ENCODE peak calls at places on chromosomes 12 and 14, in nine cellular contexts. C, T, F, L, W, H, R, O and X are unnamed samples.

GRCh38 chr14:89787525-89787924 is 167.0 kb downstream of the EFCAB11 start:
- DNase-seq in C (peak; percentile 46), T (no peak), F (no peak), L (peak; percentile 20), W (peak; percentile 71), H (no peak), R (no peak), O (peak; percentile 16), X (no peak)

GRCh38 chr12:64714551-64714968 is 44.6 kb downstream of the GNS start:
- DNase-seq in C (no peak), T (no peak), F (no peak), L (no peak), W (no peak), H (no peak), R (no peak), O (no peak), X (peak; percentile 26)

GRCh38 chr12:47823422-47824086 is 3.9 kb upstream of the HDAC7 start:
- DNase-seq in C (no peak), T (no peak), F (no peak), L (no peak), W (no peak), H (no peak), R (no peak), O (no peak), X (no peak)

GRCh38 chr14:87566986-87567385 is 426.0 kb downstream of the GALC start:
- DNase-seq in C (peak; percentile 27), T (no peak), F (no peak), L (no peak), W (peak; percentile 0), H (no peak), R (no peak), O (no peak), X (no peak)

GRCh38 chr12:71654200-71654599 is 9.4 kb downstream of the ZFC3H1 start:
- DNase-seq in C (no peak), T (no peak), F (no peak), L (no peak), W (no peak), H (no peak), R (no peak), O (no peak), X (no peak)

GRCh38 chr14:54817506-54817905 is 85.1 kb downstream of the GCH1 start:
- DNase-seq in C (no peak), T (no peak), F (no peak), L (no peak), W (no peak), H (no peak), R (no peak), O (no peak), X (no peak)

GRCh38 chr14:94019329-94019728 is 6.8 kb upstream of the OTUB2 start:
- DNase-seq in C (no peak), T (peak; percentile 58), F (no peak), L (no peak), W (no peak), H (no peak), R (no peak), O (no peak), X (no peak)

GRCh38 chr12:125143491-125143890 is 78.3 kb downstream of the AACS start:
- DNase-seq in C (peak; percentile 33), T (no peak), F (no peak), L (no peak), W (peak; percentile 39), H (no peak), R (peak; percentile 38), O (peak; percentile 36), X (no peak)

GRCh38 chr14:85909581-85909980 is 379.6 kb downstream of the FLRT2 start:
- DNase-seq in C (peak; percentile 38), T (no peak), F (no peak), L (no peak), W (no peak), H (no peak), R (no peak), O (no peak), X (no peak)

GRCh38 chr12:51183816-51184215 is 10.9 kb upstream of the TFCP2 start:
- DNase-seq in C (peak; percentile 14), T (peak; percentile 89), F (no peak), L (no peak), W (peak; percentile 67), H (no peak), R (no peak), O (peak; percentile 38), X (no peak)

GRCh38 chr14:74898694-74899093 is 17.0 kb downstream of the DLST start:
- DNase-seq in C (no peak), T (no peak), F (no peak), L (no peak), W (no peak), H (no peak), R (no peak), O (no peak), X (no peak)

GRCh38 chr14:23465261-23465660 is 4.2 kb upstream of the NGDN start:
- DNase-seq in C (no peak), T (no peak), F (no peak), L (no peak), W (no peak), H (no peak), R (no peak), O (no peak), X (no peak)

GRCh38 chr14:23464700-23465099 is 4.8 kb upstream of the NGDN start:
- DNase-seq in C (no peak), T (no peak), F (no peak), L (no peak), W (no peak), H (no peak), R (no peak), O (no peak), X (no peak)

GRCh38 chr14:23457587-23458445 is 11.7 kb upstream of the NGDN start:
- DNase-seq in C (no peak), T (no peak), F (no peak), L (no peak), W (no peak), H (no peak), R (no peak), O (no peak), X (no peak)

GRCh38 chr14:23460960-23461359 is 8.5 kb upstream of the NGDN start:
- DNase-seq in C (no peak), T (no peak), F (no peak), L (no peak), W (no peak), H (no peak), R (no peak), O (no peak), X (no peak)
- TF ChIP-seq CTCF in C (no peak), T (no peak), F (no peak), L (no peak), W (no peak), H (no peak), R (no peak), O (no peak), X (no peak)

DNA sequence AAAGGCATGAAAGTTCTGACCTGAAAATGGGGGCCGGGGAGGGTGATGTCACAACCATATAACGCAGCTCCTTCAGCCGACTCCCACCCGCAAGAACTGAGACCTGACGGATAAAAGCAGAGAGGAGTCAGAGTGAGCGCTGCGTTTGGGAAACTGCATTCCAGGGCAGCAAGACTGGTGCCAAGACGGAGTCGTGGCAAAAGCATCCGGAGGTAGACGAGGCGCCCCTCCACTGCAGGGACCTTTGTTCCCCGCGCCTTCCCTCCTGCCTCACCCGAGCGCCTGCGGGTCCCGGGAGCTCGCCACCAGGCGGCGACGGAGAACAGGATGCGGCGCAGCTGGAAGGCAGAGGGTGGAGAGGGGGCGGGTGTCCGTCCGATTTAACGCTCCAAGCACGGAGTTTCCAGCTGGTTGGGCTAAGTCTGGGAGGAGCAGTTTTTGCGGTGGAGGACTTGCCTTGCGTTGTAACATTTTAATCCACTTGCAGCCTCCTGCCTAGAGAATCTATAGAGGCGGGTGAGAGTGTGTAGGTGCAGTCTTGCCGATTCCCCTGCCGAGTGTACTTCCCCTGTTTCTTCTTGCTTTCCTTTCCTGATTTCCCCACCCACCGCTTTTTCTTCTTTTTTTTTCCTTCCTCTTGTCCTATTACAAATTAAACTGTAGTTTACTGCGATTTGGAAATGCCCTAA is 1.2 kb upstream of the CPNE8 start:
- DNase-seq in C (peak; percentile 89), T (peak; percentile 86), F (peak; percentile 85), L (peak; percentile 82), W (no peak), H (peak; percentile 44), R (peak; percentile 84), O (no peak), X (peak; percentile 78)
- TF ChIP-seq CTCF in C (peak; percentile 81), T (peak; percentile 78), F (peak; percentile 88), L (peak; percentile 93), W (peak; percentile 38), H (peak; percentile 40), R (peak; percentile 98), O (peak; percentile 61), X (peak; percentile 92)

GRCh38 chr14:59133202-59133601 is 55.3 kb upstream of the DAAM1 start:
- DNase-seq in C (peak; percentile 7), T (no peak), F (no peak), L (no peak), W (no peak), H (no peak), R (peak; percentile 31), O (no peak), X (no peak)
- TF ChIP-seq CTCF in C (peak; percentile 14), T (no peak), F (no peak), L (no peak), W (peak; percentile 22), H (no peak), R (peak; percentile 34), O (peak; percentile 49), X (no peak)

DNA sequence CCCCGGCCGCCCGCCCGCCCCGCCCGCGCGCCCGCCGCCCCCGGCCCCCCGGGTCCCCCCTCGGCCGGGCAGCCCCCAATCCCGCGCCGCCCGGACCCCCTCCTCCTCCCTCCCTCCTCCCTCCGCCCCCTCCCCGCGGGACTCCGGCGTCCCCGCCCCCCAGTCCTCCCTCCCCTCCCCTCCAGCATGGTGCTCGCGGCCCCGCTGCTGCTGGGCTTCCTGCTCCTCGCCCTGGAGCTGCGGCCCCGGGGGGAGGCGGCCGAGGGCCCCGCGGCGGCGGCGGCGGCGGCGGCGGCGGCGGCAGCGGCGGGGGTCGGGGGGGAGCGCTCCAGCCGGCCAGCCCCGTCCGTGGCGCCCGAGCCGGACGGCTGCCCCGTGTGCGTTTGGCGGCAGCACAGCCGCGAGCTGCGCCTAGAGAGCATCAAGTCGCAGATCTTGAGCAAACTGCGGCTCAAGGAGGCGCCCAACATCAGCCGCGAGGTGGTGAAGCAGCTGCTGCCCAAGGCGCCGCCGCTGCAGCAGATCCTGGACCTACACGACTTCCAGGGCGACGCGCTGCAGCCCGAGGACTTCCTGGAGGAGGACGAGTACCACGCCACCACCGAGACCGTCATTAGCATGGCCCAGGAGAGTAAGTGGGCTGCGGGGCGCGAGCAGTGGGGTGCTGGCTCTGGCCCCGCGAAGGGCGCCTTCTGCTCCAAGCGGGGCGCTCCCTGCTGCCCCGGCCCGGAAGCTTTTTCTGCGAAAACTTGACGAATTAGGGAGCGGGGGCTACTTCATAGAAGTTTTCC is 404 bp downstream of the GDF11 start:
- DNase-seq in C (peak; percentile 66), T (peak; percentile 61), F (no peak), L (peak; percentile 46), W (peak; percentile 68), H (peak; percentile 46), R (peak; percentile 64), O (peak; percentile 65), X (peak; percentile 75)
- TF ChIP-seq CTCF in C (no peak), T (no peak), F (no peak), L (no peak), W (peak; percentile 5), H (no peak), R (no peak), O (peak; percentile 34), X (peak; percentile 22)